ENCODE peak calls at places on chromosomes 6 and 20, in four cellular contexts. One of them, this sample, is unnamed.

GRCh38 chr6:55694148-55694547 is 115.2 kb upstream of the HMGCLL1 start:
- DNase-seq in GM06990: no peak
- DNase-seq in AG04449: no peak
- DNase-seq in IMR-90: peak
- DNase-seq in this sample: peak

GRCh38 chr6:68701159-68701558 is 66.1 kb downstream of the ADGRB3 start:
- DNase-seq in AG04449: no peak
- DNase-seq in IMR-90: no peak
- DNase-seq in GM06990: no peak
- DNase-seq in this sample: no peak

GRCh38 chr6:90610671-90611542 is 24.0 kb upstream of the MAP3K7 start:
- DNase-seq in AG04449: no peak
- DNase-seq in GM06990: peak
- DNase-seq in IMR-90: peak
- DNase-seq in this sample: no peak

GRCh38 chr20:35093245-35093884 is 758 bp upstream of the TRPC4AP start:
- DNase-seq in AG04449: peak
- DNase-seq in GM06990: no peak
- DNase-seq in IMR-90: peak
- DNase-seq in this sample: no peak

GRCh38 chr6:5302995-5303622 is 41.8 kb downstream of the FARS2 start:
- DNase-seq in GM06990: peak
- DNase-seq in AG04449: no peak
- DNase-seq in IMR-90: peak
- DNase-seq in this sample: peak

GRCh38 chr6:108961985-108962384 is 113.8 kb downstream of the ARMC2 start:
- DNase-seq in IMR-90: peak
- DNase-seq in GM06990: no peak
- DNase-seq in AG04449: no peak
- DNase-seq in this sample: peak

GRCh38 chr6:136113736-136114173 is 136.4 kb downstream of the MTFR2 start:
- DNase-seq in IMR-90: peak
- DNase-seq in GM06990: no peak
- DNase-seq in AG04449: peak
- DNase-seq in this sample: peak

GRCh38 chr6:11522819-11523218 is 14.7 kb upstream of the TMEM170B start:
- DNase-seq in GM06990: no peak
- DNase-seq in AG04449: no peak
- DNase-seq in IMR-90: no peak
- DNase-seq in this sample: no peak

GRCh38 chr6:111658445-111659154 is 52.9 kb upstream of the TRAF3IP2 start:
- DNase-seq in GM06990: no peak
- DNase-seq in AG04449: no peak
- DNase-seq in IMR-90: peak
- DNase-seq in this sample: peak

GRCh38 chr6:33609444-33610034 is 11.6 kb upstream of the ITPR3 start:
- DNase-seq in AG04449: no peak
- DNase-seq in IMR-90: peak
- DNase-seq in GM06990: no peak
- DNase-seq in this sample: no peak

GRCh38 chr6:169520104-169520503 is 181.7 kb downstream of the WDR27 start:
- DNase-seq in AG04449: no peak
- DNase-seq in GM06990: no peak
- DNase-seq in IMR-90: peak
- DNase-seq in this sample: no peak

GRCh38 chr6:157981132-157981394 is 600 bp upstream of the SYNJ2 start:
- DNase-seq in AG04449: no peak
- DNase-seq in IMR-90: no peak
- DNase-seq in GM06990: no peak
- DNase-seq in this sample: no peak

GRCh38 chr6:159729598-159729997 is 2.3 kb downstream of the WTAP start:
- DNase-seq in IMR-90: peak
- DNase-seq in GM06990: no peak
- DNase-seq in AG04449: no peak
- DNase-seq in this sample: no peak

GRCh38 chr20:9220874-9221547 is 152.1 kb downstream of the PLCB4 start:
- DNase-seq in IMR-90: peak
- DNase-seq in GM06990: no peak
- DNase-seq in AG04449: peak
- DNase-seq in this sample: peak

GRCh38 chr6:145372671-145373123 is 362.6 kb downstream of the EPM2A start:
- DNase-seq in GM06990: no peak
- DNase-seq in IMR-90: peak
- DNase-seq in AG04449: no peak
- DNase-seq in this sample: peak

GRCh38 chr6:3195377-3195694 is 32.1 kb downstream of the TUBB2B start:
- DNase-seq in IMR-90: no peak
- DNase-seq in GM06990: no peak
- DNase-seq in AG04449: no peak
- DNase-seq in this sample: no peak

GRCh38 chr6:156160788-156161150 is 616.4 kb upstream of the ARID1B start:
- DNase-seq in IMR-90: no peak
- DNase-seq in AG04449: no peak
- DNase-seq in GM06990: no peak
- DNase-seq in this sample: no peak

GRCh38 chr6:20605581-20605980 is 71.3 kb downstream of the CDKAL1 start:
- DNase-seq in AG04449: no peak
- DNase-seq in IMR-90: peak
- DNase-seq in GM06990: no peak
- DNase-seq in this sample: no peak

GRCh38 chr6:134230087-134230717 is 87.7 kb downstream of the SGK1 start:
- DNase-seq in GM06990: no peak
- DNase-seq in AG04449: no peak
- DNase-seq in IMR-90: no peak
- DNase-seq in this sample: no peak
- H3K4me3 ChIP-seq in GM06990: no peak
- H3K4me3 ChIP-seq in AG04449: no peak
- H3K4me3 ChIP-seq in IMR-90: no peak
- H3K4me3 ChIP-seq in this sample: no peak

DNA sequence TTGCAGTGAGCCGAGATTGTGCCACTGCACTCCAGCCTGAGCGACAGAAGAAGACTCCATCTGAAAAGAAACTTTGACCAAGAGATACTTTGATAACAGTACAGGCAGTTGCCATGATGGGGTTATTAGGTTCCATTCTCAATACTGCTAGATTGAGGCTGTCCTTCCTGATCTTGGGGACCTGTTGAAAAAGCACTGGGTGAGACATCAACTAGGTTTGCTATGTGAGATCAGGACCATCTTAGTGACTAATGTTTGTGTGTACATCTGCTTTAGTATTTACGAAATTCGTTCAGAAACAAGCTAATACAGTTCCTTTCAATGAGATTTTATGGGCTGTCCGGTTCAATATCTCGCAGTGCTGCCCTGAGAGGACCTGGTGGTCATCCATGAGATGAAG is 2.6 kb downstream of the DSE start:
- DNase-seq in GM06990: no peak
- DNase-seq in IMR-90: peak
- DNase-seq in AG04449: no peak
- DNase-seq in this sample: no peak
- H3K4me3 ChIP-seq in GM06990: peak
- H3K4me3 ChIP-seq in IMR-90: no peak
- H3K4me3 ChIP-seq in AG04449: peak
- H3K4me3 ChIP-seq in this sample: no peak

GRCh38 chr20:4171538-4172116 is 156.3 kb upstream of the RNF24 start:
- DNase-seq in IMR-90: peak
- DNase-seq in AG04449: no peak
- DNase-seq in GM06990: no peak
- DNase-seq in this sample: no peak
- H3K4me3 ChIP-seq in IMR-90: peak
- H3K4me3 ChIP-seq in AG04449: peak
- H3K4me3 ChIP-seq in GM06990: no peak
- H3K4me3 ChIP-seq in this sample: peak

DNA sequence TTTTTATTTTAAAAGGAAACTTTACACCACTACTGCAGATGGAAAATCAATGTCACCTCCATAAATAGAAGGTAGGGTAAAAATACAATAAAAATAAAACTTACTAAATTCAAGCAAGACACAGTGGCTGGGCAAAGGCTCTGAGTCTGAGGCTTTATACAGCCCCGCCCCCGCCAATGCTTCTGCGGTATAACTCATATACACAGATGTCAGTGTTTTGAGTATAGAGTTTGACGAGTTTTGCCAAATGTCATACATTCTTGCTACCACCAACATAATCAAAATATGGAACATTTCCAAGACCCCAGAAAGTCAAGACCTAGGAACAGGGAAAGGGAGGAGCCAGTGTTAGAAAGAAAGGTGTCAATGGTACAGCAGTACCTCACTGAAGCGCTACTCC is 12.8 kb downstream of the NFATC2 start:
- DNase-seq in AG04449: no peak
- DNase-seq in IMR-90: peak
- DNase-seq in GM06990: no peak
- DNase-seq in this sample: no peak
- H3K4me3 ChIP-seq in AG04449: no peak
- H3K4me3 ChIP-seq in IMR-90: no peak
- H3K4me3 ChIP-seq in GM06990: no peak
- H3K4me3 ChIP-seq in this sample: no peak

DNA sequence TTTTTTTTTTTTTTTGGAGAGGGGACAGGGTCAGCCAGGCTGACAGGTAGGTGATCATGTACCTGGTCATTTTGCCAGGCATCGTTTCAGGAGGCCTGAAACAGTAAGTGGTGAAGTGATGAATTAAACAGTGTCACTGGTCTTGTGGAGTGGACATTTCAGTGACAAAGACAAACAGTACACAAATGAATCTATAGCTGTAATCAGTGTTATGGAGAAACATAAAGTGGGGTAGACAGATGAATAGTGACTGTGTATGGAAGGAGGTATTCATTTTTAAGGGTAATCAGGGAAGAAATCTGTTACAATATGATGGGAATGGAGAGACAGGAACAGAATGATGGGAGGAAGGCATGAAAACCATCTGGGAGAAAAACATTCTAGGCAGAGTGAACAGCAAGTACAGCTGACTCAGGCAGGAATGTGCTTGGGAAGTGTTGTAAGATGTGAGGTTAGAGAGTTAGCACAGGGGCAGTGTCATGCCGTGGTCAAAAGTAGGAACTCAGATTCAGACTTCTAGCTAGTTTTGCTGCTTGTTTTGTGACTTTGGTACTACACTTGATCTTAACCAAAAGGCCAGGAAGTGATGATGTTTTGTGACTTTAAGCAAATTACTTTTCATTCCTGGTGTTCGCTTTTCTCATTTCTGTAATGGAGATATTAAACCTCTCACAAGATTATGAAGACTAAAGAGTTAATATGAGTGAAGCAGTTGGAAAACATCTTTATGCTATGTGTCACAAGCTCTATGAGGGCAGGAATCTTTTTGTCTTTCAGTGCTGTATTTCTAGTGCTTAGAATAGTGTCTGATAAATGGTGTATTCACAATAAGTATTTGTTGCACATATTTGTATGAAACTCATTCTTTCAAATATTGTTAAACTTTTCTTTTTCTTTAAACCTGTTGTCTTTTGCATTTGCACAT is 43.4 kb downstream of the QKI start:
- DNase-seq in GM06990: no peak
- DNase-seq in AG04449: peak
- DNase-seq in IMR-90: peak
- DNase-seq in this sample: peak
- H3K4me3 ChIP-seq in GM06990: no peak
- H3K4me3 ChIP-seq in AG04449: no peak
- H3K4me3 ChIP-seq in IMR-90: no peak
- H3K4me3 ChIP-seq in this sample: no peak

DNA sequence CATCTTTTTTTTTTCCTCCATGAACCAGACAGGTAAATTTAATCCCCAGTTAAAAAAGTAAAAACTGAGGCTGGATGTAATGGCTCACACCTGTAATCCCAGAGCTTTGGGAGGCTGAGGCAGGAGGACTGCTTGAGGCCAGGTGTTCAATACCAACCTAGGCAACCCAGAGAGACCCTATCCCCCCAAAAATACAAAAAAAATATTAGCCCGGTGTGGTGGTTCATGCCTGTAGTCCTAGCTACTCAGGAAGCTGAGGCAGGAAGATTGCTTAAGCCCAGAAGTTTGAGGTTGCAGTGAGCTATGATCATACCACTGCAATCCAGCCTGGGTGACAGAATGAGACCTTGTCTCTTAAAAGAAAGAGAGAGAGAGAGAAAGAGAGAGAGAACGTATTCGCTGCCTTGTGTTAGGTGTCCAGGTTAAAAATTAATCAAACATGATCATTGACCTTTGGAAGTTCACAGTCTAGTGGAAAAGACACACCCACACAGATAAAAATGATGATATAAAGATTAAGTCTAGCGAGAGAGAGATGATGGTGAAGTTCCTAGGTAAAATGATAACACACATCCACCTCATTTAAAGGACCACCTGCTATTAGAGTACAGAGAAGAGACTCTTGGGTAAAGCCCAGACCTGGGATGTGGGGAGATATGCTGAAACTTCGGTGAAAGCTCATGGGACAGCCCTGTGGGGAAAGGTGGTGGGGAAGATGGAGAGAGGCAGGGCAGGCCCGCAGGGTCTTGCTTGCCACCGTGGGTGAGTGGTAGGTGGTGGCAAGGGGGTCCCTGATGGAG is 4.8 kb upstream of the NHSL1 start:
- DNase-seq in GM06990: no peak
- DNase-seq in IMR-90: no peak
- DNase-seq in AG04449: no peak
- DNase-seq in this sample: no peak
- H3K4me3 ChIP-seq in GM06990: no peak
- H3K4me3 ChIP-seq in IMR-90: no peak
- H3K4me3 ChIP-seq in AG04449: no peak
- H3K4me3 ChIP-seq in this sample: no peak

DNA sequence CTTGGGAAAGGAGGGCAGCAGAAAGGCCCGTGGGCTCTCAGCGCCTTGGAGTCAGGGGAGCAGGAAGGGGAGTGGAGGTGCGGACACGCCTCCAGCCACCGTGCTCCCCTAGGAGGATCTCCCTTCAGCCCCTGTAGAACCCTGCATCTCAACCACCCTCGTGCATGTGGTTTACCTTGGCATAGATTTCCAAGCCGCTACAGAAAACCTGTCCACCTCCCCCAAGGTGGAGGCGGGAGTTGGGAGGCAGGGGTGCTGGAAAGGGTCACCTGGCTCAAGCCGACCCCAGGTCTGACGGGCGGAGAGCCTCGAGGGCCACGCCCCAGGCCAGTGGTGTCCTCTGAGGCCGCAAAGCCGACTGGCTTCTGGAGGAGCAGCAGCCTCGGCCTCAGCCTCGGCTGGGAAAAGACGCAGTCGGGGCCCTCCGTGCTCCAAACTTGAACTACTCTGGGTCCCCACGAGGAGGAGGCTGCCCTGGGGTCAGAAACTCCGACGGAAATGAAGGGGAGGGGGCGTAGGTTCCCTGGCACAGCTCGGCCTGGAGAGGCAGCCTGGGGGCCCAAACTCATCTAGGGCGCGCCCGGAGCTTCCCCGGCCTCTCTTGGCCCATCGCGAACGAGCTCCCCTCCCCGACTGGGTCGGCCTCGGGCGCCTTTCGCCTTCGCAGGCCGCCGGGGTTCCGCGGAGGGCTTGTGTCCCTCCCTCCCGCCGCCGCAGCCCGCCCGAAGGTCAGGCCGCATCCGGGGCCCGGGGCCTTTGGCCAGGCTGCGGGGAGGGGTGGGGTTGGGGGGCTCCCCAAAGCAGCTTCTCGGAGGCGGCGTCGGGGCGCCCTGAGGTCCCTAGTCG is 6.3 kb upstream of the FOXF2 start:
- DNase-seq in AG04449: no peak
- DNase-seq in IMR-90: no peak
- DNase-seq in GM06990: no peak
- DNase-seq in this sample: no peak
- H3K4me3 ChIP-seq in AG04449: no peak
- H3K4me3 ChIP-seq in IMR-90: no peak
- H3K4me3 ChIP-seq in GM06990: no peak
- H3K4me3 ChIP-seq in this sample: no peak

This sample was measured in astrocyte of the cerebellum.